ENCODE peak calls at places on chromosomes 11 and 22, in seven cellular contexts. One of them, this sample, is unnamed. For H3K36me3, the result is how much of the 10 kb centered on the place peaks cover.

GRCh38 chr11:6602096-6602940 is 1.1 kb downstream of the RRP8 start:
- DNase-seq in body of pancreas: no peak
- DNase-seq in A673: no peak
- DNase-seq in PC-9: no peak
- DNase-seq in GM06990: no peak
- DNase-seq in spleen: no peak
- DNase-seq in transverse colon: no peak
- DNase-seq in this sample: no peak

GRCh38 chr22:33841281-33842005 is 78.8 kb downstream of the LARGE1 start:
- DNase-seq in transverse colon: no peak
- DNase-seq in GM06990: no peak
- DNase-seq in PC-9: no peak
- DNase-seq in A673: no peak
- DNase-seq in body of pancreas: no peak
- DNase-seq in spleen: no peak
- DNase-seq in this sample: peak

GRCh38 chr22:29308791-29309262 is 2.4 kb downstream of the GAS2L1 start:
- DNase-seq in body of pancreas: peak
- DNase-seq in GM06990: no peak
- DNase-seq in transverse colon: peak
- DNase-seq in PC-9: no peak
- DNase-seq in A673: no peak
- DNase-seq in spleen: no peak
- DNase-seq in this sample: no peak

GRCh38 chr11:126515501-126515900 is 160.0 kb downstream of the ST3GAL4 start:
- DNase-seq in GM06990: no peak
- DNase-seq in A673: no peak
- DNase-seq in transverse colon: no peak
- DNase-seq in spleen: peak
- DNase-seq in body of pancreas: no peak
- DNase-seq in PC-9: no peak
- DNase-seq in this sample: no peak

GRCh38 chr11:77019976-77020591 is 14.1 kb upstream of the B3GNT6 start:
- DNase-seq in body of pancreas: no peak
- DNase-seq in transverse colon: no peak
- DNase-seq in PC-9: peak
- DNase-seq in A673: no peak
- DNase-seq in GM06990: no peak
- DNase-seq in spleen: no peak
- DNase-seq in this sample: no peak

GRCh38 chr11:35629914-35630313 is 11.7 kb downstream of the FJX1 start:
- DNase-seq in A673: peak
- DNase-seq in GM06990: no peak
- DNase-seq in PC-9: peak
- DNase-seq in transverse colon: no peak
- DNase-seq in spleen: no peak
- DNase-seq in body of pancreas: no peak
- DNase-seq in this sample: no peak

GRCh38 chr11:85751738-85752137 is 59.2 kb downstream of the SYTL2 start:
- DNase-seq in GM06990: no peak
- DNase-seq in body of pancreas: no peak
- DNase-seq in transverse colon: no peak
- DNase-seq in A673: no peak
- DNase-seq in PC-9: no peak
- DNase-seq in spleen: no peak
- DNase-seq in this sample: no peak

GRCh38 chr22:37267128-37267587 is 15.2 kb upstream of the CYTH4 start:
- DNase-seq in GM06990: peak
- DNase-seq in A673: peak
- DNase-seq in transverse colon: peak
- DNase-seq in spleen: peak
- DNase-seq in PC-9: no peak
- DNase-seq in body of pancreas: no peak
- DNase-seq in this sample: peak

GRCh38 chr11:34643846-34644245 is 23.0 kb downstream of the EHF start:
- DNase-seq in A673: no peak
- DNase-seq in GM06990: no peak
- DNase-seq in spleen: no peak
- DNase-seq in transverse colon: no peak
- DNase-seq in PC-9: no peak
- DNase-seq in body of pancreas: no peak
- DNase-seq in this sample: no peak

GRCh38 chr22:46001426-46002106 is 24.6 kb upstream of the WNT7B start:
- DNase-seq in spleen: peak
- DNase-seq in PC-9: no peak
- DNase-seq in GM06990: no peak
- DNase-seq in body of pancreas: no peak
- DNase-seq in transverse colon: no peak
- DNase-seq in A673: no peak
- DNase-seq in this sample: peak

GRCh38 chr22:22446527-22446926 is 62.0 kb downstream of the ZNF280B start:
- DNase-seq in PC-9: no peak
- DNase-seq in spleen: no peak
- DNase-seq in A673: no peak
- DNase-seq in transverse colon: no peak
- DNase-seq in body of pancreas: no peak
- DNase-seq in GM06990: no peak
- DNase-seq in this sample: no peak

GRCh38 chr11:117425679-117426296 is 98.1 kb downstream of the CEP164 start:
- DNase-seq in spleen: peak
- DNase-seq in PC-9: no peak
- DNase-seq in transverse colon: no peak
- DNase-seq in GM06990: no peak
- DNase-seq in body of pancreas: no peak
- DNase-seq in A673: no peak
- DNase-seq in this sample: no peak

DNA sequence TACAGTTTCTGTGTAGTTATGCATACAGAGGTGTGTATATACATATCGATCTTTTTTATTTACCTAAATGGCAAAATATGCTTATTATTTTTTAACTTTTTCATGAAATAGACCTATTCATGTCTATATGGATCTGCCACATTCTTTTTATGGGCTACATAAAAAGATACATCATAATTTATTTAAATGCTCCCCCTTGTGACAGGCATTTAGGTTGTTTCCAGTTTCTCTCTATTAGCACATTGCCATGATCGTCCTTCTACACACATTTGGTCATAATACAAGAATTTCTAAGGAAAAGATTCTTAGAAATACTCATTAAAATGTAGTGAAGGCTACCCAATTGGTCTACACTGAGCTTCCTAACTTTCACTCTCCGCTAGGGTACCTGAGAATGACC is 1067.4 kb downstream of the OPCML start:
- DNase-seq in PC-9: no peak
- DNase-seq in GM06990: no peak
- DNase-seq in body of pancreas: no peak
- DNase-seq in transverse colon: no peak
- DNase-seq in A673: no peak
- DNase-seq in spleen: no peak
- DNase-seq in this sample: no peak
- TF ChIP-seq CTCF in PC-9: no peak
- TF ChIP-seq CTCF in GM06990: no peak
- TF ChIP-seq CTCF in body of pancreas: no peak
- TF ChIP-seq CTCF in transverse colon: no peak
- TF ChIP-seq CTCF in A673: peak
- TF ChIP-seq CTCF in spleen: no peak
- TF ChIP-seq CTCF in this sample: no peak

GRCh38 chr11:62592989-62593421 is 1.7 kb upstream of the TUT1 start:
- DNase-seq in transverse colon: no peak
- DNase-seq in A673: no peak
- DNase-seq in spleen: no peak
- DNase-seq in GM06990: no peak
- DNase-seq in PC-9: no peak
- DNase-seq in body of pancreas: no peak
- DNase-seq in this sample: no peak
- H3K4me3 ChIP-seq in transverse colon: no peak
- H3K4me3 ChIP-seq in A673: no peak
- H3K4me3 ChIP-seq in spleen: no peak
- H3K4me3 ChIP-seq in GM06990: no peak
- H3K4me3 ChIP-seq in PC-9: no peak
- H3K4me3 ChIP-seq in body of pancreas: no peak
- H3K4me3 ChIP-seq in this sample: no peak

DNA sequence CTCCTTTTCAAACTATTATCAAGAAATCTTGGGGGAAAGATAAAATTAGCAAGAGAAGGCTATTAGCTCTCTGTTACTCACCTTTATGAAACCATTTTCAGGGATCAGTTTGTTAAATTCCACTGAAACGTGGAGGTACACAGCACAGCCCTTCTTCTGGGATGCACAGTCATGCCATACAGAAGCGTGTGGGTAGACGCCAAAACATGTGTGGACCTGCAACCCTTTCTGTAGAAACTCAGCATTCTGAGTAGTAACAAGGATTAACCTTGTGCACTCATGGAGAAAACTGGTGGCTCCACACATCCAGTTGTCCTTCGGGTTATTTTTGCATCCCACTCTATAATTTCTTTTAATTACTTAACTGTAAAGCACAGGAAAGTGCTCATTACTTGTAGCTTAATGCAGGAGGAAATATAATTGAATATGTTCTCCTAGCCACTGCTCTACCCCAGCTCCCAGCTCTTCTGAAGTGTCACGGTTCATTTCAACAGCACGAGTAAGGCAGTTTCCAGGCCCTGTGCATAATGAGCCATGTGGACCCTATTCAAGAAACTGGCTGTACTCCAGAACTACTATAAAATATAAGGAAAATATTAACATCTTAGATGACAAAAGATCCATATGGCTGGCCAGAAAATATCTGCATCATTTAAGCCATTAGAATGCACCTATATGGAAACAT is 26.1 kb downstream of the BDNF start:
- DNase-seq in A673: no peak
- DNase-seq in spleen: no peak
- DNase-seq in body of pancreas: no peak
- DNase-seq in GM06990: no peak
- DNase-seq in PC-9: no peak
- DNase-seq in transverse colon: no peak
- DNase-seq in this sample: no peak
- H3K36me3 ChIP-seq in A673: under half
- H3K36me3 ChIP-seq in spleen: under half
- H3K36me3 ChIP-seq in body of pancreas: under half
- H3K36me3 ChIP-seq in GM06990: under half
- H3K36me3 ChIP-seq in PC-9: under half
- H3K36me3 ChIP-seq in transverse colon: under half
- H3K36me3 ChIP-seq in this sample: under half

DNA sequence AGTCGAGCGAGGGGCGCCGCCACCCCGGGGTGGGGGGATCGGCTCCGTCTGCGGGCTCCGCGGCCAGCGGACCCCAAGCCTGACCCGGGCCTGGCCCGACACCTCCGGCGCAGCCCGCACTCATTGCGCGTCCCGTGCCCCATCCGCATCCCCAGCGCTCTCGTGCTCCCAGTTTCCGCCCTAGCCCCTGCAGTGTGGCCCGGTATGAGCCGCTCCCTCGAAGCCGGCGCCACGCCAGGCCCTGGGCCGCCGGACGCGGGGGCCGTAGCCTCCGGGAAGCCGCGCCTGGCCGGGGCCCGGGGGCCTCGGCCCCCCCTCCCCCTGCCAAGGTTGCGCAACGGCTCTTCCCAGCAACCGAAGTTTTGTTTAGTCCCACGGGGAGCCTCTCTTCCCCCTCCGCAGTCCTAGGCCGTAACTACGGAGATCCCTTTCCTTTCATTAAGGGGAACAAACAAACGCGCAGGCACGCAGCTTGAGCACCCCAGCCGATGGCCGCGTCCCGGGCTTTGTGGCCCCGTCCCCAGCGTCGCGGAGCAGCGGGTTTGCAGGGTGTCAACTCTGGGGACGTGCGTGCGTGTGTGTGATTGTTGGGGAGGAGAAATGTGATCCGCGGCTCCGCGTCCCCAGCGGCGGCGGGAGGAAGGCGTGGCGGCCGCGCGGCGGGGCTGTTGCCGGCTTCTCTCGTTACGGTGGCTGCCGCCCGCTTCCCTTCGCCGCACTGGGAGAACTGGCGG is 883 bp downstream of the HIPK3 start:
- DNase-seq in body of pancreas: peak
- DNase-seq in GM06990: peak
- DNase-seq in spleen: peak
- DNase-seq in A673: peak
- DNase-seq in transverse colon: peak
- DNase-seq in PC-9: peak
- DNase-seq in this sample: peak
- TF ChIP-seq CTCF in body of pancreas: no peak
- TF ChIP-seq CTCF in GM06990: peak
- TF ChIP-seq CTCF in spleen: no peak
- TF ChIP-seq CTCF in A673: peak
- TF ChIP-seq CTCF in transverse colon: peak
- TF ChIP-seq CTCF in PC-9: peak
- TF ChIP-seq CTCF in this sample: peak

DNA sequence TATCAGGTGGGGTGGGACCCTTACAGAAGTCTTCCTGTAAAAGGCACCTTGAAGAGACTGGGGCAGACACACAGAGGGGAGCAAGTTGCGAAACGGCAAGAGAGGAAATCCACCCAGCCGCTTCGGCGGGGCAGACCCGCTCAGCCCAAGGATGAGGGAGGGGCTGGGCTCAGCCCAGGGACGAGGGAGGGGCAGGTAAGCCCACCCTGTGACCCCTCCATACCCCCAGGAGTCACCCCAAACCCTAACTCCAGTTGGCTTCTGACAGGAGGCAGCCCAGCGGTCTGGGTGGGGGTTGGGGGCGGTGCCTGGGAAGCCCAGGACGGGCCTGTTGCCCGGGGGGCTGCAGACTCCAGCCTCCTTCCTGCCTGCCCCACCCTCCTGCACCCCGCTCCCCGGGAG is 971 bp downstream of the OSBPL5 start:
- DNase-seq in A673: no peak
- DNase-seq in spleen: peak
- DNase-seq in body of pancreas: peak
- DNase-seq in transverse colon: peak
- DNase-seq in GM06990: no peak
- DNase-seq in PC-9: no peak
- DNase-seq in this sample: no peak
- H3K4me3 ChIP-seq in A673: peak
- H3K4me3 ChIP-seq in spleen: peak
- H3K4me3 ChIP-seq in body of pancreas: peak
- H3K4me3 ChIP-seq in transverse colon: peak
- H3K4me3 ChIP-seq in GM06990: no peak
- H3K4me3 ChIP-seq in PC-9: no peak
- H3K4me3 ChIP-seq in this sample: peak

GRCh38 chr22:31425331-31426050 is 26.1 kb downstream of the DRG1 start:
- DNase-seq in body of pancreas: no peak
- DNase-seq in spleen: no peak
- DNase-seq in PC-9: no peak
- DNase-seq in A673: no peak
- DNase-seq in GM06990: no peak
- DNase-seq in transverse colon: no peak
- DNase-seq in this sample: no peak
- H3K36me3 ChIP-seq in body of pancreas: under half
- H3K36me3 ChIP-seq in spleen: half or more
- H3K36me3 ChIP-seq in PC-9: half or more
- H3K36me3 ChIP-seq in A673: half or more
- H3K36me3 ChIP-seq in GM06990: under half
- H3K36me3 ChIP-seq in transverse colon: under half
- H3K36me3 ChIP-seq in this sample: half or more